ENCODE peak calls at places on chromosomes 7 and 10, in five cellular contexts. One of them, this sample, is unnamed.

GRCh38 chr7:129975309-129975708 is 22.5 kb upstream of the UBE2H start:
- DNase-seq in fibroblast of lung: no peak
- DNase-seq in right atrium auricular region: no peak
- DNase-seq in endothelial cell of umbilical vein: no peak
- DNase-seq in spleen: no peak
- DNase-seq in this sample: no peak

GRCh38 chr7:143043391-143043790 is 8.8 kb upstream of the OR6V1 start:
- DNase-seq in fibroblast of lung: no peak
- DNase-seq in right atrium auricular region: no peak
- DNase-seq in endothelial cell of umbilical vein: no peak
- DNase-seq in spleen: no peak
- DNase-seq in this sample: no peak

GRCh38 chr7:94301024-94301588 is 93.6 kb upstream of the COL1A2 start:
- DNase-seq in fibroblast of lung: peak; percentile 99
- DNase-seq in right atrium auricular region: peak; percentile 85
- DNase-seq in endothelial cell of umbilical vein: peak; percentile 93
- DNase-seq in spleen: no peak
- DNase-seq in this sample: peak; percentile 67

GRCh38 chr10:127695431-127695830 is 41.6 kb upstream of the FOXI2 start:
- DNase-seq in fibroblast of lung: no peak
- DNase-seq in right atrium auricular region: no peak
- DNase-seq in endothelial cell of umbilical vein: no peak
- DNase-seq in spleen: no peak
- DNase-seq in this sample: no peak

GRCh38 chr10:124378271-124378670 is 40.5 kb downstream of the OAT start:
- DNase-seq in fibroblast of lung: no peak
- DNase-seq in right atrium auricular region: no peak
- DNase-seq in endothelial cell of umbilical vein: no peak
- DNase-seq in spleen: no peak
- DNase-seq in this sample: no peak

GRCh38 chr10:72009430-72010081 is 45.4 kb downstream of the CHST3 start:
- DNase-seq in fibroblast of lung: peak; percentile 94
- DNase-seq in right atrium auricular region: peak; percentile 94
- DNase-seq in endothelial cell of umbilical vein: peak; percentile 94
- DNase-seq in spleen: peak; percentile 82
- DNase-seq in this sample: peak; percentile 56

GRCh38 chr10:70648427-70648826 is 23.9 kb upstream of the ADAMTS14 start:
- DNase-seq in fibroblast of lung: no peak
- DNase-seq in right atrium auricular region: no peak
- DNase-seq in endothelial cell of umbilical vein: no peak
- DNase-seq in spleen: no peak
- DNase-seq in this sample: peak; percentile 17

GRCh38 chr7:132251327-132251659 is 325.0 kb downstream of the PLXNA4 start:
- DNase-seq in fibroblast of lung: peak; percentile 13
- DNase-seq in right atrium auricular region: peak; percentile 74
- DNase-seq in endothelial cell of umbilical vein: no peak
- DNase-seq in spleen: no peak
- DNase-seq in this sample: no peak

GRCh38 chr10:21533577-21534475 is at the start of gene MLLT10:
- DNase-seq in fibroblast of lung: peak; percentile 97
- DNase-seq in right atrium auricular region: peak; percentile 90
- DNase-seq in endothelial cell of umbilical vein: peak; percentile 97
- DNase-seq in spleen: peak; percentile 99
- DNase-seq in this sample: peak; percentile 99

GRCh38 chr7:51141451-51141971 is 175.1 kb downstream of the COBL start:
- DNase-seq in fibroblast of lung: peak; percentile 39
- DNase-seq in right atrium auricular region: no peak
- DNase-seq in endothelial cell of umbilical vein: peak; percentile 81
- DNase-seq in spleen: no peak
- DNase-seq in this sample: no peak

GRCh38 chr10:3532644-3533043 is 252.4 kb downstream of the KLF6 start:
- DNase-seq in fibroblast of lung: peak; percentile 53
- DNase-seq in right atrium auricular region: no peak
- DNase-seq in endothelial cell of umbilical vein: no peak
- DNase-seq in spleen: no peak
- DNase-seq in this sample: no peak

GRCh38 chr7:127650842-127651555 is 995 bp upstream of the SND1 start:
- DNase-seq in fibroblast of lung: peak; percentile 55
- DNase-seq in right atrium auricular region: no peak
- DNase-seq in endothelial cell of umbilical vein: no peak
- DNase-seq in spleen: peak; percentile 81
- DNase-seq in this sample: no peak

GRCh38 chr7:149097088-149097487 is 6.6 kb upstream of the ZNF786 start:
- DNase-seq in fibroblast of lung: peak; percentile 35
- DNase-seq in right atrium auricular region: no peak
- DNase-seq in endothelial cell of umbilical vein: no peak
- DNase-seq in spleen: no peak
- DNase-seq in this sample: no peak

GRCh38 chr10:126110434-126110833 is 214.1 kb downstream of the FANK1 start:
- DNase-seq in fibroblast of lung: peak; percentile 61
- DNase-seq in right atrium auricular region: peak; percentile 57
- DNase-seq in endothelial cell of umbilical vein: no peak
- DNase-seq in spleen: no peak
- DNase-seq in this sample: peak; percentile 27

GRCh38 chr10:72525277-72525676 is 100.6 kb downstream of the MICU1 start:
- DNase-seq in fibroblast of lung: peak; percentile 43
- DNase-seq in right atrium auricular region: no peak
- DNase-seq in endothelial cell of umbilical vein: no peak
- DNase-seq in spleen: no peak
- DNase-seq in this sample: peak; percentile 23

GRCh38 chr10:53458007-53458406 is 685.4 kb upstream of the MBL2 start:
- DNase-seq in fibroblast of lung: no peak
- DNase-seq in right atrium auricular region: no peak
- DNase-seq in endothelial cell of umbilical vein: no peak
- DNase-seq in spleen: no peak
- DNase-seq in this sample: no peak

GRCh38 chr10:53447576-53447975 is 675.0 kb upstream of the MBL2 start:
- DNase-seq in fibroblast of lung: no peak
- DNase-seq in right atrium auricular region: no peak
- DNase-seq in endothelial cell of umbilical vein: no peak
- DNase-seq in spleen: no peak
- DNase-seq in this sample: no peak

GRCh38 chr10:53453196-53453595 is 680.6 kb upstream of the MBL2 start:
- DNase-seq in fibroblast of lung: no peak
- DNase-seq in right atrium auricular region: no peak
- DNase-seq in endothelial cell of umbilical vein: no peak
- DNase-seq in spleen: no peak
- DNase-seq in this sample: no peak
- TF ChIP-seq CTCF in fibroblast of lung: peak; percentile 28
- TF ChIP-seq CTCF in right atrium auricular region: no peak
- TF ChIP-seq CTCF in endothelial cell of umbilical vein: no peak
- TF ChIP-seq CTCF in spleen: no peak
- TF ChIP-seq CTCF in this sample: no peak

GRCh38 chr10:131968949-131969348 is 12.8 kb downstream of the BNIP3 start:
- DNase-seq in fibroblast of lung: no peak
- DNase-seq in right atrium auricular region: no peak
- DNase-seq in endothelial cell of umbilical vein: no peak
- DNase-seq in spleen: peak; percentile 49
- DNase-seq in this sample: no peak
- H3K36me3 ChIP-seq in fibroblast of lung: peaks cover 18% of the 10 kb centered on the region
- H3K36me3 ChIP-seq in right atrium auricular region: peaks cover 47% of the 10 kb centered on the region
- H3K36me3 ChIP-seq in endothelial cell of umbilical vein: peaks cover 8% of the 10 kb centered on the region
- H3K36me3 ChIP-seq in spleen: peaks cover 30% of the 10 kb centered on the region
- H3K36me3 ChIP-seq in this sample: peaks cover 57% of the 10 kb centered on the region

GRCh38 chr10:59997807-59998525 is 91.6 kb upstream of the CCDC6 start:
- DNase-seq in fibroblast of lung: no peak
- DNase-seq in right atrium auricular region: no peak
- DNase-seq in endothelial cell of umbilical vein: no peak
- DNase-seq in spleen: no peak
- DNase-seq in this sample: peak; percentile 4
- TF ChIP-seq CTCF in fibroblast of lung: no peak
- TF ChIP-seq CTCF in right atrium auricular region: no peak
- TF ChIP-seq CTCF in endothelial cell of umbilical vein: no peak
- TF ChIP-seq CTCF in spleen: no peak
- TF ChIP-seq CTCF in this sample: no peak

DNA sequence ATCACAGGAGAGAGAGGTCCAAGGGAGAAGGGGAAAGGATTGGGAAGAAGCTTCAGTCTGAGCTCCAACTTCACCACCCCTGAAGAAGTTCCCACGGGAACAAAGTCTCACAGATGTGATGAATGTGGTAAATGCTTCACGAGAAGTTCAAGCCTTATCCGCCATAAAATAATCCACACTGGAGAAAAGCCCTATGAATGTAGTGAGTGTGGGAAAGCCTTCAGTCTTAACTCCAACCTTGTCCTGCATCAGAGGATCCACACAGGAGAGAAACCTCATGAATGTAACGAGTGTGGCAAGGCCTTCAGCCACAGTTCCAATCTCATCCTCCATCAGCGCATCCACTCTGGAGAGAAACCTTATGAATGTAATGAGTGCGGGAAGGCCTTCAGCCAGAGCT is 16.0 kb upstream of the ZSCAN21 start:
- DNase-seq in fibroblast of lung: no peak
- DNase-seq in right atrium auricular region: no peak
- DNase-seq in endothelial cell of umbilical vein: no peak
- DNase-seq in spleen: no peak
- DNase-seq in this sample: no peak
- H3K36me3 ChIP-seq in fibroblast of lung: peaks cover 12% of the 10 kb centered on the region
- H3K36me3 ChIP-seq in right atrium auricular region: peaks cover 63% of the 10 kb centered on the region
- H3K36me3 ChIP-seq in endothelial cell of umbilical vein: peaks cover 26% of the 10 kb centered on the region
- H3K36me3 ChIP-seq in spleen: peaks cover 63% of the 10 kb centered on the region
- H3K36me3 ChIP-seq in this sample: peaks cover 62% of the 10 kb centered on the region

GRCh38 chr7:26237035-26237807 is 35.7 kb downstream of the CBX3 start:
- DNase-seq in fibroblast of lung: peak; percentile 33
- DNase-seq in right atrium auricular region: no peak
- DNase-seq in endothelial cell of umbilical vein: no peak
- DNase-seq in spleen: no peak
- DNase-seq in this sample: peak; percentile 32

GRCh38 chr7:26238004-26238403 is 36.5 kb downstream of the CBX3 start:
- DNase-seq in fibroblast of lung: no peak
- DNase-seq in right atrium auricular region: no peak
- DNase-seq in endothelial cell of umbilical vein: no peak
- DNase-seq in spleen: no peak
- DNase-seq in this sample: no peak

DNA sequence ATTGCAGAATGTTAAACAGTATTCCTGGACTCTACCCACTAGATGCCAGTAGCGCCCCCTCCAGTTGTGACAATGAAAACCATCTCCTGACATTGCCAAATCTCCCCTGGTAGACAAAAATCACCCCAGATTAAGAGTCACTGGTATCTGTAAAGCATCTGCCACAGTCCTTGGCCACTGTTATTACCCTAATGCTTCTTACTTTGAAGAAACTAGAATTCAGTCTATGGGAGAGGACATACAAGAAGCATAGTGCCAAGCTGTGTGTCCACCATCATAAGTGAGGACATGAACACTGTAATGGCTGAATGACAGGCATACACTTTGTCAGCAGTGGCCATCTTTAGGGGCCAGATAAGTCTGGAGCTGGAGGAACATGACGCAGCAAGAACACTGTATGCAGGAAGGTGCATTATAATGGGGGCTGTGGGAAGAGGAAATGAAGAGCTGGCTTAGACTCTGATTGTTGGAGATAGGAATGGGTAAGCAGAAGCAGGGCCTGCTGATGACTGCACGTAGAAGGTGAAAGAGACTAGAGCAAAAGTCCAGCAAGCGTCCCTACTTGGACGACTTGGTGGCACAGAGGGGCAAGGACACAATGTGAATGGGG is 32.5 kb downstream of the CBX3 start:
- DNase-seq in fibroblast of lung: no peak
- DNase-seq in right atrium auricular region: no peak
- DNase-seq in endothelial cell of umbilical vein: no peak
- DNase-seq in spleen: no peak
- DNase-seq in this sample: no peak
- TF ChIP-seq CTCF in fibroblast of lung: no peak
- TF ChIP-seq CTCF in right atrium auricular region: no peak
- TF ChIP-seq CTCF in endothelial cell of umbilical vein: no peak
- TF ChIP-seq CTCF in spleen: no peak
- TF ChIP-seq CTCF in this sample: peak; percentile 24

GRCh38 chr10:93336110-93336509 is 146.0 kb downstream of the MYOF start:
- DNase-seq in fibroblast of lung: peak; percentile 15
- DNase-seq in right atrium auricular region: no peak
- DNase-seq in endothelial cell of umbilical vein: no peak
- DNase-seq in spleen: no peak
- DNase-seq in this sample: no peak
- H3K36me3 ChIP-seq in fibroblast of lung: peaks cover 44% of the 10 kb centered on the region
- H3K36me3 ChIP-seq in right atrium auricular region: peaks cover 14% of the 10 kb centered on the region
- H3K36me3 ChIP-seq in endothelial cell of umbilical vein: peaks cover 34% of the 10 kb centered on the region
- H3K36me3 ChIP-seq in spleen: no peaks in the 10 kb centered on the region
- H3K36me3 ChIP-seq in this sample: no peaks in the 10 kb centered on the region

DNA sequence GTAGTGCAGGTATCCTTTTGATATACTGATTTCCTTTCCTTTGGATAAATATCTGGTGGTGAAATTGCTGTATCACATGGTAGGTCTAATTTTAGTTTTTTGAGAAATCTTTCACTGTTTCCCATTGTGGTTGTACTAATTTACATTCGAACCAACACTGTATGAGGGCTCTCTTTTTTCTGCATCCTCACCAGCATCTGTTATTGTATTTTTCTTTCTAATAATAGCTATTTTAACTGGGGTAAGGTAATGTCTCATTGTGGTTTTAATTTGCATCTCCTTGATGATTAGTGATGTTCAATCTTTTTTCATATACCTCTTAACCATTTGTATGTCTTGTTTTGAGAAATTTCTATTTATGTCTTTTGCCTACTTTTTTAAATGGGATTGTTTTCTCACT is 335.4 kb upstream of the MTPN start:
- DNase-seq in fibroblast of lung: no peak
- DNase-seq in right atrium auricular region: no peak
- DNase-seq in endothelial cell of umbilical vein: no peak
- DNase-seq in spleen: no peak
- DNase-seq in this sample: no peak
- TF ChIP-seq CTCF in fibroblast of lung: no peak
- TF ChIP-seq CTCF in right atrium auricular region: no peak
- TF ChIP-seq CTCF in endothelial cell of umbilical vein: no peak
- TF ChIP-seq CTCF in spleen: no peak
- TF ChIP-seq CTCF in this sample: no peak

GRCh38 chr10:63208981-63209380 is 75.9 kb downstream of the NRBF2 start:
- DNase-seq in fibroblast of lung: peak; percentile 72
- DNase-seq in right atrium auricular region: no peak
- DNase-seq in endothelial cell of umbilical vein: peak; percentile 73
- DNase-seq in spleen: no peak
- DNase-seq in this sample: no peak
- H3K36me3 ChIP-seq in fibroblast of lung: peaks cover 9% of the 10 kb centered on the region
- H3K36me3 ChIP-seq in right atrium auricular region: peaks cover 18% of the 10 kb centered on the region
- H3K36me3 ChIP-seq in endothelial cell of umbilical vein: peaks cover 17% of the 10 kb centered on the region
- H3K36me3 ChIP-seq in spleen: peaks cover 37% of the 10 kb centered on the region
- H3K36me3 ChIP-seq in this sample: peaks cover 16% of the 10 kb centered on the region

DNA sequence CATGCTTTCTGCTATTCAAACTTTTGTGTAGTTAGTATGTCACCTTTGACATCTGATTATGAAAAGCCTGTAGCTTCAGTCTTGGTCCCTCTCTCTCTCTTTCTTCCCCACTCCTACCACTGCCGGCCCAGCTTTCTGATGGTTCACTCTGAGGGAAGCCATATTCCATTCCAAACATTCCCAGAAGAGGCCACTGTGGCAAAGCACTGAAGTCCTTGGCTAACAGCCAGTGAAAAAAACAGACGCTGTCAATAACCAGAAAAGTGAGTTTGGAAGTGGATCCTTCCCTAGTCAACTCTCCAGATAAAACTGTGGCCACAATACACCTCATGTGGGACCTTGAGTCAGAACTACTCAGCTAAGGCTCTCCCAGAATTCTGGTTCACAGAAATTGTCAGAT is 950.7 kb upstream of the PHF14 start:
- DNase-seq in fibroblast of lung: peak; percentile 11
- DNase-seq in right atrium auricular region: no peak
- DNase-seq in endothelial cell of umbilical vein: peak; percentile 59
- DNase-seq in spleen: no peak
- DNase-seq in this sample: peak; percentile 2
- TF ChIP-seq CTCF in fibroblast of lung: no peak
- TF ChIP-seq CTCF in right atrium auricular region: peak; percentile 61
- TF ChIP-seq CTCF in endothelial cell of umbilical vein: peak; percentile 25
- TF ChIP-seq CTCF in spleen: no peak
- TF ChIP-seq CTCF in this sample: no peak